ENCODE peak calls at places on chromosomes 7 and 10, in five cellular contexts. A is amniotic stem cell; N is NAMALWA; Y is iris pigment epithelial cell; K is activated naive CD4-positive, alpha-beta T cell treated with Interleukin-2 at 50 U/mL for 16 hours. B is an unnamed sample.

GRCh38 chr7:20244334-20244733 is 27.1 kb upstream of the MACC1 start:
- DNase-seq in K (no peak), A (no peak), Y (no peak), N (no peak), B (no peak)

GRCh38 chr10:112711366-112711765 is 238.7 kb upstream of the TCF7L2 start:
- DNase-seq in N (no peak), A (no peak), K (no peak), Y (peak), B (no peak)

GRCh38 chr10:86366033-86366901 is at the start of gene GRID1:
- DNase-seq in A (no peak), N (no peak), Y (peak), K (peak), B (no peak)

GRCh38 chr7:80369321-80369720 is 142.5 kb downstream of the GNAT3 start:
- DNase-seq in A (no peak), N (no peak), K (no peak), Y (no peak), B (no peak)

GRCh38 chr7:149171894-149172533 is 23.3 kb upstream of the ZNF282 start:
- DNase-seq in K (no peak), Y (peak), A (no peak), N (no peak), B (no peak)

GRCh38 chr10:63137306-63137705 is 4.2 kb downstream of the NRBF2 start:
- DNase-seq in Y (peak), K (no peak), A (no peak), N (no peak), B (no peak)

GRCh38 chr10:31707578-31708411 is 220.8 kb downstream of the ARHGAP12 start:
- DNase-seq in K (peak), A (peak), Y (peak), N (peak), B (peak)

GRCh38 chr10:122034149-122034756 is 45.3 kb downstream of the TACC2 start:
- DNase-seq in A (no peak), N (no peak), K (no peak), Y (peak), B (no peak)

GRCh38 chr10:118835682-118836326 is 81.0 kb upstream of the CACUL1 start:
- DNase-seq in A (no peak), Y (peak), N (no peak), K (no peak), B (no peak)

GRCh38 chr10:129605266-129605985 is 138.4 kb downstream of the MGMT start:
- DNase-seq in A (no peak), Y (no peak), K (no peak), N (no peak), B (no peak)

GRCh38 chr7:20170626-20171025 is 46.6 kb downstream of the MACC1 start:
- DNase-seq in K (no peak), A (no peak), N (no peak), Y (no peak), B (no peak)

GRCh38 chr10:24418532-24418931 is 209.6 kb downstream of the KIAA1217 start:
- DNase-seq in A (no peak), N (peak), K (no peak), Y (no peak), B (no peak)

GRCh38 chr10:119713744-119714483 is 11.9 kb upstream of the INPP5F start:
- DNase-seq in K (no peak), A (no peak), Y (no peak), N (no peak), B (no peak)

GRCh38 chr7:94394058-94394398 is 667 bp upstream of the COL1A2 start:
- DNase-seq in Y (peak), N (no peak), A (no peak), K (no peak), B (no peak)

GRCh38 chr10:49605177-49605938 is 4.8 kb upstream of the SLC18A3 start:
- DNase-seq in N (no peak), Y (no peak), A (no peak), K (no peak), B (no peak)

GRCh38 chr7:76424413-76425111 is at the start of gene ZP3:
- DNase-seq in Y (no peak), A (no peak), K (no peak), N (peak), B (no peak)

GRCh38 chr7:43462836-43463235 is 120.1 kb upstream of the STK17A start:
- DNase-seq in Y (no peak), A (no peak), K (no peak), N (no peak), B (no peak)

GRCh38 chr7:17142831-17143541 is 155.5 kb upstream of the AHR start:
- DNase-seq in K (no peak), A (no peak), Y (peak), N (no peak), B (no peak)

GRCh38 chr7:108846471-108846870 is 276.8 kb downstream of the DNAJB9 start:
- DNase-seq in N (no peak), K (no peak), Y (no peak), A (no peak), B (no peak)

GRCh38 chr10:17375936-17376584 is 78.3 kb downstream of the ST8SIA6 start:
- DNase-seq in Y (peak), A (no peak), N (peak), K (peak), B (no peak)

GRCh38 chr7:36171503-36171902 is 18.4 kb downstream of the EEPD1 start:
- DNase-seq in N (no peak), A (no peak), Y (no peak), K (no peak), B (no peak)

GRCh38 chr7:106599343-106599698 is 61.6 kb downstream of the CCDC71L start:
- DNase-seq in N (no peak), K (no peak), Y (no peak), A (no peak), B (no peak)

GRCh38 chr7:77403957-77404356 is 12.2 kb downstream of the GSAP start:
- DNase-seq in A (no peak), N (no peak), Y (no peak), K (no peak), B (no peak)

GRCh38 chr7:116306409-116307048 is 96.2 kb downstream of the TES start:
- DNase-seq in K (no peak), N (no peak), Y (no peak), A (no peak), B (no peak)

GRCh38 chr7:100464791-100465190 is 731 bp upstream of the SPACDR start:
- DNase-seq in A (no peak), Y (no peak), N (no peak), K (no peak), B (no peak)

GRCh38 chr7:134468054-134468453 is 9.2 kb upstream of the AKR1B1 start:
- DNase-seq in Y (no peak), A (no peak), K (no peak), N (no peak), B (no peak)

B was measured in smooth muscle cell of the brain vasculature.